ENCODE peak calls at places on chromosomes 3 and 15, in seven cellular contexts. F is stomach, E is PC-9, S is colonic mucosa, A is Peyer's patch, Y is IMR-90, R is tibial nerve. U is an unnamed sample. For H3K36me3, the result is how much of the 10 kb centered on the place peaks cover.

GRCh38 chr15:47505712-47506542 is 211.4 kb upstream of the SEMA6D start:
- DNase-seq in E (no peak), R (no peak), A (no peak), F (no peak), Y (peak), S (no peak), U (no peak)

GRCh38 chr15:45093622-45094357 is 20.2 kb downstream of the DUOX2 start:
- DNase-seq in A (no peak), E (no peak), S (no peak), F (no peak), R (no peak), Y (no peak), U (no peak)

GRCh38 chr3:107797586-107797985 is 274.8 kb downstream of the BBX start:
- DNase-seq in A (no peak), R (no peak), F (no peak), S (no peak), E (peak), Y (no peak), U (no peak)

GRCh38 chr3:96814581-96815567 is at the start of gene EPHA6:
- DNase-seq in E (no peak), S (no peak), A (no peak), F (no peak), R (no peak), Y (no peak), U (no peak)

GRCh38 chr3:85652322-85652721 is 693.5 kb downstream of the CADM2 start:
- DNase-seq in R (no peak), Y (no peak), F (no peak), A (no peak), S (no peak), E (no peak), U (no peak)

GRCh38 chr3:161691677-161692076 is 195.1 kb downstream of the OTOL1 start:
- DNase-seq in E (no peak), S (no peak), Y (no peak), A (no peak), R (no peak), F (no peak), U (no peak)

GRCh38 chr3:149658444-149659172 is 783 bp upstream of the WWTR1 start:
- DNase-seq in R (peak), F (peak), S (peak), Y (peak), E (peak), A (peak), U (peak)

GRCh38 chr15:31241888-31242287 is 84.7 kb upstream of the KLF13 start:
- DNase-seq in E (no peak), A (peak), R (no peak), S (no peak), F (no peak), Y (no peak), U (no peak)

GRCh38 chr3:132205609-132206008 is 111.6 kb upstream of the ACP3 start:
- DNase-seq in S (no peak), R (no peak), A (no peak), Y (no peak), F (no peak), E (peak), U (no peak)

GRCh38 chr3:109927726-109928125 is 590.4 kb upstream of the DPPA4 start:
- DNase-seq in F (no peak), E (no peak), A (no peak), Y (peak), S (no peak), R (no peak), U (no peak)

GRCh38 chr15:59138243-59138642 is 33.3 kb downstream of the CCNB2 start:
- DNase-seq in E (no peak), R (no peak), F (peak), S (peak), A (peak), Y (peak), U (peak)

GRCh38 chr3:192935441-192935840 is 17.8 kb upstream of the MB21D2 start:
- DNase-seq in R (no peak), E (no peak), Y (peak), A (no peak), S (no peak), F (no peak), U (no peak)

GRCh38 chr3:117818592-117818991 is 1109.0 kb downstream of the TUSC7 start:
- DNase-seq in F (no peak), Y (no peak), R (no peak), S (no peak), E (no peak), A (no peak), U (no peak)

GRCh38 chr3:123094914-123095313 is 28.1 kb downstream of the PDIA5 start:
- DNase-seq in S (no peak), F (no peak), Y (no peak), E (no peak), R (no peak), A (no peak), U (no peak)

GRCh38 chr3:197692641-197693040 is 44.1 kb downstream of the RUBCN start:
- DNase-seq in Y (peak), S (no peak), F (no peak), E (no peak), R (no peak), A (no peak), U (no peak)

GRCh38 chr3:39144748-39145380 is 8.5 kb downstream of the CSRNP1 start:
- DNase-seq in S (no peak), R (no peak), F (no peak), E (no peak), A (no peak), Y (no peak), U (no peak)

GRCh38 chr3:3429841-3430240 is 250.3 kb upstream of the CRBN start:
- DNase-seq in E (no peak), S (no peak), F (no peak), R (no peak), A (no peak), Y (no peak), U (no peak)

GRCh38 chr3:171797265-171797679 is 13.0 kb downstream of the PLD1 start:
- DNase-seq in F (no peak), R (no peak), E (no peak), S (no peak), A (no peak), Y (no peak), U (no peak)

GRCh38 chr3:150083653-150084037 is 113.0 kb upstream of the PFN2 start:
- DNase-seq in S (no peak), R (no peak), E (no peak), Y (peak), A (no peak), F (no peak), U (no peak)

GRCh38 chr3:64687781-64688515 is at the start of gene ADAMTS9:
- DNase-seq in Y (peak), A (peak), E (peak), F (peak), S (peak), R (peak), U (peak)

GRCh38 chr3:127159547-127159946 is 33.4 kb upstream of the PRR23E start:
- DNase-seq in R (no peak), F (no peak), S (no peak), A (no peak), E (no peak), Y (no peak), U (no peak)

GRCh38 chr15:100001405-100001804 is 268.2 kb upstream of the LYSMD4 start:
- DNase-seq in A (no peak), F (no peak), S (no peak), Y (no peak), E (no peak), R (no peak), U (no peak)

GRCh38 chr3:123256256-123256655 is 54.5 kb downstream of the SEC22A start:
- DNase-seq in Y (no peak), E (no peak), A (no peak), S (no peak), R (no peak), F (no peak), U (no peak)

GRCh38 chr3:127444761-127445160 is 145.8 kb downstream of the TPRA1 start:
- DNase-seq in E (no peak), F (peak), Y (no peak), A (peak), R (no peak), S (no peak), U (no peak)

GRCh38 chr15:34793901-34794300 is 1.4 kb downstream of the ACTC1 start:
- DNase-seq in E (no peak), A (no peak), S (no peak), R (no peak), F (no peak), Y (no peak), U (no peak)

GRCh38 chr3:138461246-138461645 is 26.8 kb downstream of the ESYT3 start:
- DNase-seq in F (no peak), R (no peak), E (no peak), Y (peak), S (no peak), A (no peak), U (no peak)

GRCh38 chr3:155404486-155404885 is 111.0 kb upstream of the STRIT1 start:
- DNase-seq in E (no peak), A (no peak), S (no peak), R (no peak), Y (no peak), F (no peak), U (no peak)

GRCh38 chr15:51917493-51917892 is 54.1 kb downstream of the LEO1 start:
- DNase-seq in A (no peak), S (no peak), E (peak), Y (peak), F (no peak), R (no peak), U (no peak)

GRCh38 chr15:99054025-99054387 is 46.4 kb upstream of the PGPEP1L start:
- DNase-seq in Y (peak), A (no peak), S (no peak), R (no peak), F (no peak), E (no peak), U (no peak)

GRCh38 chr3:128823008-128823407 is 56.4 kb upstream of the ACAD9 start:
- DNase-seq in F (no peak), E (no peak), Y (no peak), A (no peak), R (no peak), S (no peak), U (no peak)

GRCh38 chr3:128814514-128815317 is 64.7 kb upstream of the ACAD9 start:
- DNase-seq in R (no peak), A (no peak), S (no peak), Y (no peak), F (no peak), E (no peak), U (no peak)

GRCh38 chr3:128815318-128816064 is 63.9 kb upstream of the ACAD9 start:
- DNase-seq in F (no peak), R (no peak), E (no peak), S (no peak), A (no peak), Y (no peak), U (no peak)

GRCh38 chr3:128820252-128820839 is 59.1 kb upstream of the ACAD9 start:
- DNase-seq in Y (no peak), S (no peak), F (no peak), A (no peak), R (no peak), E (no peak), U (no peak)

DNA sequence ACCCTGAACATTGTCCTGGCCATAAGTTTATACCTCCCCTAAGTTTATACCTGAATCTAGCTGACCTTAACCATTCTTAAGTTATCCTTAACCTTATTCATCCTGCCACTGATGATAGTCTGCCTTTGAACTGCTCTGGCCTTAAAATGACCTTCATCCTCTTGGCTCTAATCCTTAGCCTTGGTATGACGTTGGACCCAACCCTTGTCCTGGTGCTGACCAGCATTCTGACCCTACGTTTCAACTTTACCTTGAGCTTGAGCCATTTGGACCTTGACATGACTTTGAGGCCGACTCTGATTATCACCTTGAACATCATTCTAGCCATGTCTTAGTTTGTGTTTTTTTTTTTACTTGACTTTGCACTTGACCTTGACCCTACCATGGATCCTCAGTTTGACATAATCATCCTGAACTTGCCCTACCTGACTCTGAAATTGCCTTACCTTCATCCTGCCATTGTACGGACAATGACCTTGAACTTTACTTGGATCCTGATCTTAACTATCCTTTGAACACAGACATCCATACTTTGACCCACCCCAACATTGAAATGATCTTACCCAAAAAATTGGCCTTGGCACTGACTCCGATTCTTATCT is 61.1 kb upstream of the ACAD9 start:
- DNase-seq in F (no peak), E (no peak), A (no peak), Y (no peak), S (no peak), R (no peak), U (no peak)
- H3K36me3 ChIP-seq in F (half or more), E (under half), A (under half), Y (under half), S (under half), R (under half), U (under half)

GRCh38 chr3:47746264-47746663 is 35.4 kb downstream of the SMARCC1 start:
- DNase-seq in S (no peak), E (no peak), R (no peak), Y (no peak), A (no peak), F (no peak), U (no peak)
- H3K36me3 ChIP-seq in S (under half), E (under half), R (under half), Y (under half), A (under half), F (under half), U (under half)

DNA sequence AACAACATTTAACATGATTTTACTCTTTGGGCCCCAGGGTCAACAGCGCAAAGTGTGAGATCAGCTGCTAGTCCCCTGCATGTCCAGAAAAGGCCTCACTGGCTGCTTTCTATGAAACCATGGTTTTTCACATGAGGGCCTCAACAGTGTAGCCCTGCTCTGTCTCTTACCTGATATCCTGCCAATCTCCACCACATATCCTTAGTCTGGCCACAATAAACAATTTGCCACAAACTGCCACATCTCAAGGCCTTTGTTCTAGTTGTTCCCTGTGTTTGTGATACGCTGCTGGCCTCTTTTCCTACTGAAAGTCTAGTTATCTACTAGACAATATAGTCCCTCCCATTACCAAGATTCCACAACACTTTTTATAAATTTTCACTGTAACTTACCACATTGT is 17.7 kb downstream of the VPS39 start:
- DNase-seq in Y (no peak), S (no peak), R (no peak), A (no peak), F (no peak), E (no peak), U (no peak)
- H3K36me3 ChIP-seq in Y (under half), S (under half), R (under half), A (half or more), F (half or more), E (under half), U (under half)

DNA sequence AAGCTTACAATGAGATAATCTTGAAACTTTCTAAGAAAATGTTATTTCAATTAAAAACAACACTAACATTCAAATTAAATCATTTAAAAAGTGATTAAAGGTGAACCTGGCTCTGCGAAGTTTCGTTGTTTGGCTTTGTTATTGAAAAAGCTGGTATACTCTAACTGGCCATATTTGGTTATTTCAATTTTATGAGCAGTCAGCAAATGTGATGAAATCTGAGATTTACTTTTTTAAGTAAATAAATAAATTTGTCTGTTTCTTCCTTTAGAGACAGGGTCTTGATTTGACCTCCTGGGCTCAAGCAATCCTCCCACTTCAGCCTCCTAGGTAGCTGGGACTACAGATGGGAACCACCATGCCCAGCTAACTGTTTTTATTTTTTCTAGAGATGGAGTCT is 38.0 kb downstream of the CDV3 start:
- DNase-seq in S (no peak), R (no peak), Y (no peak), A (no peak), E (no peak), F (no peak), U (no peak)
- H3K36me3 ChIP-seq in S (under half), R (under half), Y (under half), A (half or more), E (under half), F (half or more), U (under half)

DNA sequence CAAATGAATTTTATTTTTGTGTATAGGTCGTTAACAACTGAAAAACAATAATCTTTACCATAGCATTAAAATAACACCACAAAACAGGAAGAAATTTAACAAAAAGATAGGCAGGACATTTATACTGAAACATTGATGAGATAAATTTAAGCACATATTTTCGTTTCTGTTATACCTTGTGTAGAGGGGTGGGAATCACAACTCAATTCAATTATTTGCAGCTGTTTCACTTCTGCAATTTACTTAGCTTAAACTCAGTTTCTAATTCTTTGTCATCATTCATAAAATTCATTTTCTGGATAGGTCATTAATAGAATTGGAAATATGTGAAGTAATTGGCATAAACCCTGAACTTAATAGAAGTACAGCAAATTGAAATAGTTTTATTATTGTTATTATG is 42.3 kb downstream of the TP63 start:
- DNase-seq in R (no peak), Y (no peak), A (no peak), S (no peak), E (no peak), F (no peak), U (no peak)
- H3K36me3 ChIP-seq in R (under half), Y (under half), A (under half), S (under half), E (under half), F (under half), U (under half)

GRCh38 chr3:190608850-190609589 is 95.1 kb downstream of the IL1RAP start:
- DNase-seq in R (no peak), F (no peak), A (no peak), Y (peak), S (no peak), E (no peak), U (no peak)
- H3K36me3 ChIP-seq in R (under half), F (under half), A (under half), Y (under half), S (under half), E (under half), U (under half)

DNA sequence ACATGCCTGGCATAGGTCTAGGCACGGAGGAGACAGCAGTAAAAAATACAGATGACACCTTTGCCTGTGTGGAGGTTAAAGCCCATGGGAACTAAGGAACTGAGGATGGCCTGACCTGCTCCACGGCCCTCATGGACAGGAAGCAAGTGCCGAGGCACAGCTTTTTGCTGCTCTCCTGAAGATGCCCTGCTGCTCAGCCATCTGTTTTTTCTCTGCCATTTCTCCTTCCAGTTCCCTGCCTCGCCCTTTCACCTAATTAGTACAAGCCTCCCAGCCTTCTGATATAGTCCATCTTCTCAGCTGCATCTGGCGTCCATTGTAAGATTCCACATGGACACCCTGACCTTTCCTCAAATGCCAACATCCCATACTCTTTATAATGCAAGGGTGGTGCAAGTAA is 11.8 kb upstream of the CXCR6 start:
- DNase-seq in S (no peak), R (no peak), E (no peak), Y (no peak), F (no peak), A (no peak), U (no peak)
- H3K36me3 ChIP-seq in S (under half), R (under half), E (under half), Y (under half), F (half or more), A (half or more), U (under half)

DNA sequence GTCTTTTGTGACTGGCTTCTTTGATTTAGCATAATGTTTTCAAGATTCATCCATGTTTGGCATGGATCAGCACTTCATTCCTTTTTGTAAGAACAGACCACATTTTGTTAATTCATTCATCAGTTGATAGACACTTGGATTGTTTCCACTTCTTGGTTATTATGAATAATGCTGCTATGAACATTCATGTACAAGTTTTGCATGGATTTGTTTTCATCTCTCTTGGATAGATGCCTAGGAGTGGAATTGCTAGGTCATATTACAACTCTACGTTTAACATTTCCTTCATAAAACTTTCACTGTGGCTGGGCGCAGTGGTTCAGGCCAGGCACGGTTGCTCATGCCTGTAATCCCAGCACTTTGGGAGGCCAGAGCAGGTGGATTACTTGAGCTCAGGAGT is 12.8 kb downstream of the HMCES start:
- DNase-seq in A (no peak), S (no peak), F (no peak), R (no peak), Y (peak), E (no peak), U (no peak)
- H3K36me3 ChIP-seq in A (half or more), S (under half), F (half or more), R (under half), Y (under half), E (under half), U (under half)

GRCh38 chr15:82710926-82711490 is 1.3 kb upstream of the AP3B2 start:
- DNase-seq in A (no peak), Y (no peak), E (no peak), F (no peak), R (no peak), S (no peak), U (no peak)

GRCh38 chr15:82709081-82709420 is 624 bp downstream of the AP3B2 start:
- DNase-seq in A (no peak), Y (no peak), R (no peak), F (no peak), E (no peak), S (no peak), U (no peak)

GRCh38 chr15:82712036-82712435 is 2.4 kb upstream of the AP3B2 start:
- DNase-seq in E (no peak), Y (no peak), F (no peak), S (no peak), R (no peak), A (no peak), U (no peak)

GRCh38 chr15:82709421-82710207 is at the start of gene AP3B2:
- DNase-seq in E (no peak), R (peak), Y (peak), A (peak), S (peak), F (peak), U (peak)

GRCh38 chr15:82710208-82710555 is 507 bp upstream of the AP3B2 start:
- DNase-seq in R (no peak), E (no peak), F (no peak), S (no peak), Y (no peak), A (no peak), U (no peak)
- H3K36me3 ChIP-seq in R (under half), E (under half), F (under half), S (under half), Y (under half), A (under half), U (under half)

GRCh38 chr3:183069086-183069485 is 30.2 kb downstream of the MCCC1 start:
- DNase-seq in R (no peak), Y (no peak), F (no peak), E (no peak), S (no peak), A (no peak), U (no peak)
- H3K36me3 ChIP-seq in R (under half), Y (under half), F (half or more), E (under half), S (under half), A (half or more), U (under half)

U was measured in prostate gland.